ENCODE peak calls at places on chromosome 4, in seven cellular contexts. M, W, H, U, A, E and Q are unnamed samples.

GRCh38 chr4:156193800-156194199 is 240.1 kb upstream of the CTSO start:
- DNase-seq in M (no peak), W (no peak), H (no peak), U (no peak), A (no peak), E (no peak), Q (no peak)

GRCh38 chr4:171940656-171941055 is 127.5 kb downstream of the GALNTL6 start:
- DNase-seq in M (no peak), W (no peak), H (no peak), U (no peak), A (no peak), E (no peak), Q (no peak)

GRCh38 chr4:77538144-77538543 is 67.5 kb upstream of the CXCL13 start:
- DNase-seq in M (no peak), W (no peak), H (peak), U (no peak), A (no peak), E (no peak), Q (no peak)

GRCh38 chr4:138330531-138330930 is 88.4 kb upstream of the SLC7A11 start:
- DNase-seq in M (no peak), W (no peak), H (no peak), U (no peak), A (no peak), E (no peak), Q (no peak)

GRCh38 chr4:132502096-132502552 is 647.0 kb upstream of the PCDH10 start:
- DNase-seq in M (no peak), W (no peak), H (no peak), U (no peak), A (no peak), E (no peak), Q (no peak)

GRCh38 chr4:88938138-88938537 is 118.8 kb downstream of the FAM13A start:
- DNase-seq in M (no peak), W (no peak), H (peak), U (no peak), A (peak), E (no peak), Q (peak)

GRCh38 chr4:142379277-142380051 is 466.6 kb downstream of the INPP4B start:
- DNase-seq in M (no peak), W (no peak), H (peak), U (no peak), A (peak), E (no peak), Q (peak)

GRCh38 chr4:94410678-94411206 is 41.0 kb upstream of the PDLIM5 start:
- DNase-seq in M (no peak), W (no peak), H (peak), U (peak), A (no peak), E (no peak), Q (peak)

GRCh38 chr4:84531689-84532088 is 32.6 kb upstream of the NKX6-1 start:
- DNase-seq in M (no peak), W (no peak), H (peak), U (no peak), A (no peak), E (no peak), Q (no peak)

GRCh38 chr4:173174184-173175156 is 5.9 kb downstream of the GALNT7 start:
- DNase-seq in M (no peak), W (no peak), H (no peak), U (no peak), A (no peak), E (no peak), Q (no peak)

GRCh38 chr4:150069361-150069760 is 8.9 kb upstream of the DCLK2 start:
- DNase-seq in M (no peak), W (no peak), H (no peak), U (no peak), A (no peak), E (no peak), Q (no peak)

GRCh38 chr4:122542411-122543236 is 78.2 kb downstream of the IL21 start:
- DNase-seq in M (no peak), W (no peak), H (peak), U (no peak), A (peak), E (no peak), Q (no peak)

GRCh38 chr4:26009502-26009901 is 95.5 kb downstream of the SMIM20 start:
- DNase-seq in M (no peak), W (no peak), H (no peak), U (no peak), A (no peak), E (no peak), Q (no peak)

GRCh38 chr4:72842323-72842722 is 227.2 kb downstream of the COX18 start:
- DNase-seq in M (no peak), W (no peak), H (peak), U (no peak), A (no peak), E (no peak), Q (no peak)

GRCh38 chr4:168540086-168540864 is 43.4 kb downstream of the PALLD start:
- DNase-seq in M (no peak), W (no peak), H (no peak), U (no peak), A (peak), E (no peak), Q (no peak)

GRCh38 chr4:142142403-142142802 is 506.0 kb downstream of the IL15 start:
- DNase-seq in M (no peak), W (no peak), H (no peak), U (no peak), A (no peak), E (no peak), Q (no peak)

GRCh38 chr4:143354990-143355389 is 18.3 kb downstream of the GAB1 start:
- DNase-seq in M (no peak), W (no peak), H (no peak), U (no peak), A (no peak), E (no peak), Q (no peak)

GRCh38 chr4:36394352-36394903 is 113.0 kb downstream of the DTHD1 start:
- DNase-seq in M (no peak), W (no peak), H (no peak), U (no peak), A (no peak), E (no peak), Q (no peak)

GRCh38 chr4:105122334-105122733 is 24.3 kb upstream of the TET2 start:
- DNase-seq in M (no peak), W (no peak), H (peak), U (no peak), A (no peak), E (no peak), Q (peak)

GRCh38 chr4:13656569-13656988 is 29.1 kb upstream of the BOD1L1 start:
- DNase-seq in M (peak), W (no peak), H (peak), U (peak), A (peak), E (peak), Q (no peak)

GRCh38 chr4:113982181-113982580 is 2.7 kb upstream of the ARSJ start:
- DNase-seq in M (no peak), W (no peak), H (no peak), U (no peak), A (no peak), E (no peak), Q (no peak)

GRCh38 chr4:15577508-15577907 is 77.6 kb downstream of the FBXL5 start:
- DNase-seq in M (no peak), W (no peak), H (peak), U (no peak), A (no peak), E (no peak), Q (no peak)

GRCh38 chr4:26930964-26931363 is 70.3 kb downstream of the STIM2 start:
- DNase-seq in M (no peak), W (no peak), H (no peak), U (no peak), A (no peak), E (no peak), Q (no peak)

GRCh38 chr4:119026662-119027444 is 108.8 kb upstream of the MYOZ2 start:
- DNase-seq in M (no peak), W (no peak), H (no peak), U (no peak), A (no peak), E (no peak), Q (no peak)

GRCh38 chr4:181138116-181138515 is 1105.1 kb upstream of the TENM3 start:
- DNase-seq in M (no peak), W (no peak), H (no peak), U (no peak), A (no peak), E (no peak), Q (no peak)

GRCh38 chr4:125750399-125750798 is 435.6 kb downstream of the FAT4 start:
- DNase-seq in M (no peak), W (no peak), H (no peak), U (no peak), A (no peak), E (no peak), Q (no peak)

GRCh38 chr4:36235306-36235705 is 9.0 kb downstream of the ARAP2 start:
- DNase-seq in M (no peak), W (no peak), H (no peak), U (no peak), A (no peak), E (no peak), Q (no peak)